ENCODE peak calls at places on chromosomes 7 and 10, in seven cellular contexts. M, P, S, Y, T, J and N are unnamed samples.
A peak's percentile ranks its signal among the peaks of the same experiment; 100 is the strongest.

GRCh38 chr7:140646931-140647647 is 6.5 kb upstream of the DENND2A start:
- DNase-seq in Y (peak; percentile 90), M (no peak), T (no peak), S (peak; percentile 65), J (peak; percentile 58), P (peak; percentile 37), N (peak; percentile 73)

GRCh38 chr7:77331938-77332695 is 84.0 kb downstream of the GSAP start:
- DNase-seq in Y (peak; percentile 89), M (no peak), J (peak; percentile 84), P (peak; percentile 50), T (peak; percentile 58), S (peak; percentile 86), N (no peak)

GRCh38 chr7:129607471-129608120 is 3.9 kb upstream of the NRF1 start:
- DNase-seq in J (no peak), M (no peak), T (no peak), Y (peak; percentile 64), S (peak; percentile 78), P (peak; percentile 45), N (no peak)

GRCh38 chr10:642186-642890 is 47.1 kb downstream of the DIP2C start:
- DNase-seq in P (peak; percentile 84), S (no peak), Y (no peak), M (no peak), T (peak; percentile 59), J (peak; percentile 54), N (peak; percentile 43)

GRCh38 chr7:63027075-63027474 is 971.6 kb upstream of the ZNF722 start:
- DNase-seq in M (no peak), T (no peak), Y (no peak), S (no peak), P (no peak), J (no peak), N (no peak)

GRCh38 chr10:62264126-62264525 is 4.5 kb downstream of the RTKN2 start:
- DNase-seq in M (no peak), J (no peak), Y (no peak), T (no peak), P (no peak), S (no peak), N (no peak)

GRCh38 chr7:1276626-1277175 is 44.0 kb downstream of the UNCX start:
- DNase-seq in J (no peak), P (no peak), M (no peak), T (no peak), Y (no peak), S (no peak), N (no peak)

GRCh38 chr10:129094813-129095212 is 372.2 kb upstream of the MGMT start:
- DNase-seq in Y (no peak), P (no peak), M (no peak), J (no peak), S (no peak), T (no peak), N (no peak)

GRCh38 chr10:97689637-97690036 is 2.6 kb upstream of the AVPI1 start:
- DNase-seq in T (peak; percentile 38), S (peak; percentile 60), M (peak; percentile 31), Y (no peak), P (no peak), J (no peak), N (no peak)

GRCh38 chr10:11687357-11687771 is 54.8 kb upstream of the ECHDC3 start:
- DNase-seq in S (peak; percentile 74), M (no peak), J (no peak), Y (no peak), T (no peak), P (no peak), N (no peak)

GRCh38 chr10:30736685-30737232 is 107.2 kb upstream of the LYZL2 start:
- DNase-seq in Y (no peak), J (peak; percentile 95), S (no peak), T (peak; percentile 32), M (no peak), P (peak; percentile 38), N (peak; percentile 76)

GRCh38 chr10:132120200-132120599 is 54.5 kb downstream of the JAKMIP3 start:
- DNase-seq in J (no peak), Y (peak; percentile 64), S (no peak), P (no peak), M (no peak), T (no peak), N (no peak)

GRCh38 chr10:112815238-112816032 is 134.6 kb upstream of the TCF7L2 start:
- DNase-seq in P (no peak), M (no peak), Y (no peak), J (no peak), T (no peak), S (peak; percentile 12), N (no peak)

GRCh38 chr10:60733189-60733815 is 45.0 kb upstream of the CDK1 start:
- DNase-seq in P (peak; percentile 78), T (peak; percentile 78), Y (peak; percentile 84), M (no peak), S (no peak), J (no peak), N (no peak)

GRCh38 chr10:47287365-47287802 is 12.6 kb upstream of the GDF10 start:
- DNase-seq in Y (peak; percentile 50), J (peak; percentile 47), S (no peak), M (no peak), T (no peak), P (no peak), N (peak; percentile 55)

GRCh38 chr10:79360499-79361342 is 13.5 kb downstream of the PPIF start:
- DNase-seq in J (peak; percentile 40), P (no peak), S (no peak), T (no peak), Y (no peak), M (no peak), N (no peak)

GRCh38 chr10:24156686-24157085 is 52.3 kb upstream of the KIAA1217 start:
- DNase-seq in P (no peak), M (no peak), J (no peak), T (no peak), Y (no peak), S (no peak), N (no peak)

GRCh38 chr10:34996843-34997242 is 93.3 kb downstream of the CUL2 start:
- DNase-seq in J (no peak), S (no peak), M (no peak), P (peak; percentile 13), Y (no peak), T (no peak), N (no peak)

GRCh38 chr10:5534051-5534821 is 9.5 kb downstream of the CALML3 start:
- DNase-seq in M (no peak), T (peak; percentile 47), J (peak; percentile 61), P (peak; percentile 4), Y (no peak), S (no peak), N (peak; percentile 57)

DNA sequence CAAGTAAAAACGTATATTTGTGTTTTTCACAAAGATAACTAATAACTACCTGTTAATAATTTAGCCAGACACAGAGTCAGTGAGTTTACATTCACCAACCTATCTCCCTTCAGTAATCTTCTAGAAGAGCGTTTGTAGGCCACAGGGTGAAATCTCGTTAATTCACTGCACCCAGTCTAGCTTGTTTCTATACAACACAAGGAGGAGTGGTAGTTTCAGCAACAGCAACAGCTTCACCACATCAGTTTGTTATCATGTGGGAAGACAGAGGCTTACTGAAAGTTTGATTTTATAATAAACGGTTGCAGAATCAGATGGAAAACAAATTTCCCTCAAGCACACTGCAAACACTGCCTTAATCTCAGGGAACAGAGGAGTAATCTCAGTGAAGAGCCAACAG is 2.6 kb downstream of the COBL start:
- DNase-seq in P (no peak), Y (no peak), J (no peak), S (no peak), M (no peak), T (no peak), N (no peak)
- H3K27me3 ChIP-seq in P (peaks cover 18% of the 10 kb centered on the region), Y (peaks cover 12% of the 10 kb centered on the region), J (peaks cover 29% of the 10 kb centered on the region), S (peaks cover 39% of the 10 kb centered on the region), M (peaks cover 14% of the 10 kb centered on the region), T (peaks cover 25% of the 10 kb centered on the region), N (peaks cover 26% of the 10 kb centered on the region)

DNA sequence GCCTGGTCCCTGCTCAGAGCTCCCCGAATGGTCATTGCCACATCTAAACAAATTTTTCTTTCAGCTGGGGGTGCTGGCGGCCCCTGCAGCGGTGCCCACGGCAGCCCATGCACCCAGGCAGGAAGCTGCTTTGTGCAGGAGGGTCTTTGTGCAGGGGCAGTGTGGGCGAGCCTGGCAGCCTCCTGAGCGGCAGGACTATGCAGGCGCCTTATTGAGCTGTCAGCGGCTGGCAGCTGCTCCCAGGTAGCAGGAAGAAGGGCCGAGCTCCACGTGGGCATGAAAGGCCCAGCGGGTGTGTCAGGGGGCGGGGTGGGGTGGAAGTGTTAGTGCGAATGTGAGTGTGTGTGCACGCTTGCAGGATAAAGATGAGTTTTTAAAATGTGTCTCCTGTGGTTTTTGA is 83.7 kb downstream of the LHPP start:
- DNase-seq in M (no peak), J (no peak), S (no peak), T (no peak), P (peak; percentile 50), Y (no peak), N (no peak)
- H3K27ac ChIP-seq in M (no peak overlapping the region), J (no peak overlapping the region), S (no peak overlapping the region), T (no peak overlapping the region), P (no peak overlapping the region), Y (no peak overlapping the region), N (no peak overlapping the region)

GRCh38 chr7:151924001-151924400 is 32.2 kb upstream of the GALNTL5 start:
- DNase-seq in S (no peak), P (no peak), T (no peak), M (no peak), J (no peak), Y (no peak), N (no peak)

GRCh38 chr7:151924508-151924907 is 31.7 kb upstream of the GALNTL5 start:
- DNase-seq in T (no peak), J (no peak), P (peak; percentile 75), M (no peak), S (no peak), Y (no peak), N (no peak)

GRCh38 chr7:151921451-151921850 is 34.8 kb upstream of the GALNTL5 start:
- DNase-seq in M (no peak), T (no peak), J (no peak), P (no peak), S (no peak), Y (no peak), N (no peak)

GRCh38 chr7:151925446-151926335 is 30.6 kb upstream of the GALNTL5 start:
- DNase-seq in Y (peak; percentile 38), P (peak; percentile 86), S (peak; percentile 44), T (peak; percentile 79), J (peak; percentile 81), M (no peak), N (peak; percentile 77)

GRCh38 chr7:151923097-151923876 is 33.0 kb upstream of the GALNTL5 start:
- DNase-seq in Y (no peak), S (no peak), J (peak; percentile 79), T (peak; percentile 45), P (no peak), M (no peak), N (no peak)
- TF ChIP-seq EP300 in Y (no peak), S (no peak), J (peak; percentile 59), T (no peak), P (peak; percentile 60), M (peak; percentile 81), N (no peak)

GRCh38 chr7:99372275-99373085 is 2.0 kb upstream of the ARPC1B start:
- DNase-seq in P (peak; percentile 57), J (peak; percentile 71), S (no peak), Y (no peak), T (peak; percentile 51), M (no peak), N (no peak)

GRCh38 chr7:99371376-99371920 is 3.1 kb upstream of the ARPC1B start:
- DNase-seq in P (no peak), T (no peak), S (no peak), Y (no peak), J (peak; percentile 44), M (no peak), N (no peak)

GRCh38 chr7:99374121-99375064 is at the start of gene ARPC1B:
- DNase-seq in M (peak; percentile 67), P (peak; percentile 88), S (peak; percentile 93), Y (peak; percentile 99), J (peak; percentile 87), T (peak; percentile 87), N (peak; percentile 89)

GRCh38 chr7:99373086-99374066 is 1.2 kb upstream of the ARPC1B start:
- DNase-seq in Y (no peak), J (peak; percentile 55), M (no peak), S (no peak), T (no peak), P (no peak), N (no peak)

GRCh38 chr7:99375070-99375807 is 709 bp downstream of the ARPC1B start:
- DNase-seq in S (peak; percentile 88), J (peak; percentile 88), T (peak; percentile 80), P (peak; percentile 88), Y (peak; percentile 92), M (peak; percentile 67), N (peak; percentile 89)
- H3K27me3 ChIP-seq in S (no peaks in the 10 kb centered on the region), J (no peaks in the 10 kb centered on the region), T (no peaks in the 10 kb centered on the region), P (no peaks in the 10 kb centered on the region), Y (no peaks in the 10 kb centered on the region), M (no peaks in the 10 kb centered on the region), N (no peaks in the 10 kb centered on the region)